ENCODE peak calls at places on chromosome 9, in seven cellular contexts. One of them, this sample, is unnamed. For H3K4me1, the result is how much of the 10 kb centered on the place peaks cover.

GRCh38 chr9:83154087-83154736 is 91.3 kb upstream of the RASEF start:
- DNase-seq in stomach: peak
- DNase-seq in heart left ventricle: no peak
- DNase-seq in H9: no peak
- DNase-seq in kidney: no peak
- DNase-seq in heart right ventricle: no peak
- DNase-seq in A549: no peak
- DNase-seq in this sample: no peak

GRCh38 chr9:95772320-95773060 is 103.0 kb upstream of the ERCC6L2 start:
- DNase-seq in stomach: no peak
- DNase-seq in kidney: peak
- DNase-seq in heart right ventricle: peak
- DNase-seq in A549: no peak
- DNase-seq in H9: peak
- DNase-seq in heart left ventricle: peak
- DNase-seq in this sample: peak

GRCh38 chr9:81375461-81376100 is 313.8 kb downstream of the TLE1 start:
- DNase-seq in stomach: no peak
- DNase-seq in H9: no peak
- DNase-seq in A549: no peak
- DNase-seq in kidney: no peak
- DNase-seq in heart left ventricle: no peak
- DNase-seq in heart right ventricle: no peak
- DNase-seq in this sample: no peak

GRCh38 chr9:134796882-134797281 is 83.7 kb upstream of the FCN2 start:
- DNase-seq in kidney: no peak
- DNase-seq in stomach: no peak
- DNase-seq in H9: no peak
- DNase-seq in A549: no peak
- DNase-seq in heart left ventricle: no peak
- DNase-seq in heart right ventricle: no peak
- DNase-seq in this sample: no peak

GRCh38 chr9:96323169-96323568 is 21.2 kb upstream of the HSD17B3 start:
- DNase-seq in heart right ventricle: no peak
- DNase-seq in A549: no peak
- DNase-seq in H9: no peak
- DNase-seq in kidney: no peak
- DNase-seq in heart left ventricle: no peak
- DNase-seq in stomach: no peak
- DNase-seq in this sample: no peak

GRCh38 chr9:136588663-136589464 is 43.0 kb upstream of the NOTCH1 start:
- DNase-seq in kidney: peak
- DNase-seq in stomach: no peak
- DNase-seq in A549: no peak
- DNase-seq in H9: no peak
- DNase-seq in heart right ventricle: peak
- DNase-seq in heart left ventricle: peak
- DNase-seq in this sample: no peak

GRCh38 chr9:134624827-134625181 is 16.8 kb upstream of the COL5A1 start:
- DNase-seq in H9: peak
- DNase-seq in stomach: no peak
- DNase-seq in heart right ventricle: no peak
- DNase-seq in heart left ventricle: no peak
- DNase-seq in A549: peak
- DNase-seq in kidney: no peak
- DNase-seq in this sample: no peak

GRCh38 chr9:114484854-114485443 is 20.3 kb downstream of the WHRN start:
- DNase-seq in H9: no peak
- DNase-seq in stomach: no peak
- DNase-seq in heart left ventricle: no peak
- DNase-seq in heart right ventricle: no peak
- DNase-seq in kidney: no peak
- DNase-seq in A549: peak
- DNase-seq in this sample: no peak

GRCh38 chr9:23769307-23769935 is 56.6 kb downstream of the ELAVL2 start:
- DNase-seq in stomach: no peak
- DNase-seq in A549: no peak
- DNase-seq in H9: no peak
- DNase-seq in kidney: no peak
- DNase-seq in heart right ventricle: no peak
- DNase-seq in heart left ventricle: no peak
- DNase-seq in this sample: no peak

GRCh38 chr9:129567842-129568559 is 52.9 kb downstream of the C9orf50 start:
- DNase-seq in A549: peak
- DNase-seq in heart right ventricle: peak
- DNase-seq in kidney: peak
- DNase-seq in stomach: peak
- DNase-seq in H9: peak
- DNase-seq in heart left ventricle: no peak
- DNase-seq in this sample: no peak

GRCh38 chr9:129568560-129569505 is 52.1 kb downstream of the C9orf50 start:
- DNase-seq in heart right ventricle: peak
- DNase-seq in stomach: peak
- DNase-seq in H9: peak
- DNase-seq in heart left ventricle: peak
- DNase-seq in kidney: peak
- DNase-seq in A549: peak
- DNase-seq in this sample: no peak

GRCh38 chr9:129569506-129570449 is 51.1 kb downstream of the C9orf50 start:
- DNase-seq in heart right ventricle: no peak
- DNase-seq in A549: peak
- DNase-seq in stomach: peak
- DNase-seq in kidney: no peak
- DNase-seq in H9: peak
- DNase-seq in heart left ventricle: no peak
- DNase-seq in this sample: no peak

GRCh38 chr9:129567329-129567728 is 53.6 kb downstream of the C9orf50 start:
- DNase-seq in heart right ventricle: no peak
- DNase-seq in heart left ventricle: no peak
- DNase-seq in H9: no peak
- DNase-seq in stomach: no peak
- DNase-seq in kidney: no peak
- DNase-seq in A549: no peak
- DNase-seq in this sample: no peak

GRCh38 chr9:129566563-129567266 is 54.2 kb downstream of the C9orf50 start:
- DNase-seq in stomach: no peak
- DNase-seq in heart left ventricle: no peak
- DNase-seq in H9: no peak
- DNase-seq in kidney: no peak
- DNase-seq in heart right ventricle: no peak
- DNase-seq in A549: no peak
- DNase-seq in this sample: no peak
- H3K4me1 ChIP-seq in stomach: under half
- H3K4me1 ChIP-seq in heart left ventricle: under half
- H3K4me1 ChIP-seq in H9: under half
- H3K4me1 ChIP-seq in kidney: under half
- H3K4me1 ChIP-seq in heart right ventricle: under half
- H3K4me1 ChIP-seq in A549: half or more
- H3K4me1 ChIP-seq in this sample: half or more

GRCh38 chr9:36843964-36844363 is 190.1 kb downstream of the PAX5 start:
- DNase-seq in stomach: no peak
- DNase-seq in H9: no peak
- DNase-seq in heart left ventricle: no peak
- DNase-seq in A549: no peak
- DNase-seq in heart right ventricle: no peak
- DNase-seq in kidney: no peak
- DNase-seq in this sample: no peak
- H3K27ac ChIP-seq in stomach: no peak
- H3K27ac ChIP-seq in H9: no peak
- H3K27ac ChIP-seq in heart left ventricle: no peak
- H3K27ac ChIP-seq in A549: no peak
- H3K27ac ChIP-seq in heart right ventricle: no peak
- H3K27ac ChIP-seq in kidney: no peak
- H3K27ac ChIP-seq in this sample: no peak

DNA sequence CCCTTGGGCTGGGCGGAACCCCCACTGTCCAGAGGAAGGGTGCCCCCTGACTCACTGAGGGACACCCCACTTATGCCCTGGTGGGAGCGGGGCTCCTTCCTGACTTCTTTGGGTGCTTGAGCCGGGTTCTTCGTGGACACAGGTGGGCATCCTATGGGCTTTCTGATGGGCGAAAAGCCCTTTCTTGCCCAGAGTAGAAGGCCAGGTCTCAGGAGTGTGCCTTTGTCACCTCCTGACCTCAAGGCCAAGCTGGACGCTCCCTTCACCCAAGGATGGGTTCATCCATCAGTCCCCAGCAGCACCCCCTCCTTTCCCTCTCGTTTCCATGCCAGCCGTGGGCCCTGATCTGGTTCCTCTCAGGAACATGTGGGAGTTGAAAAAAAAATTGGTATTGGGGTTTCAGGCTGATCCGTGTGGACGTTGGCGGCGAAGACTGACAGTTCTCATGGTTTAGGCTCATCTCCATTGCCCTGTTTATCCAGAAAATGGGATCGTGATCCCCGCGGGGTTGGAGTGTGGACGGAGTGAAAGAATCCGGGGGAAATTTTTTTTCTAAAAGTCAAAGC is 707 bp downstream of the SLC25A25 start:
- DNase-seq in A549: no peak
- DNase-seq in heart left ventricle: no peak
- DNase-seq in heart right ventricle: no peak
- DNase-seq in stomach: no peak
- DNase-seq in kidney: no peak
- DNase-seq in H9: no peak
- DNase-seq in this sample: no peak
- H3K4me1 ChIP-seq in A549: under half
- H3K4me1 ChIP-seq in heart left ventricle: under half
- H3K4me1 ChIP-seq in heart right ventricle: under half
- H3K4me1 ChIP-seq in stomach: half or more
- H3K4me1 ChIP-seq in kidney: under half
- H3K4me1 ChIP-seq in H9: under half
- H3K4me1 ChIP-seq in this sample: half or more

GRCh38 chr9:13278023-13278367 is 1.5 kb downstream of the MPDZ start:
- DNase-seq in heart left ventricle: no peak
- DNase-seq in A549: no peak
- DNase-seq in H9: no peak
- DNase-seq in kidney: no peak
- DNase-seq in stomach: no peak
- DNase-seq in heart right ventricle: no peak
- DNase-seq in this sample: no peak
- H3K27ac ChIP-seq in heart left ventricle: peak
- H3K27ac ChIP-seq in A549: peak
- H3K27ac ChIP-seq in H9: no peak
- H3K27ac ChIP-seq in kidney: peak
- H3K27ac ChIP-seq in stomach: peak
- H3K27ac ChIP-seq in heart right ventricle: peak
- H3K27ac ChIP-seq in this sample: peak

GRCh38 chr9:110443878-110444245 is 106.2 kb upstream of the TXNDC8 start:
- DNase-seq in heart right ventricle: no peak
- DNase-seq in heart left ventricle: no peak
- DNase-seq in H9: no peak
- DNase-seq in A549: no peak
- DNase-seq in stomach: no peak
- DNase-seq in kidney: no peak
- DNase-seq in this sample: no peak
- H3K4me1 ChIP-seq in heart right ventricle: under half
- H3K4me1 ChIP-seq in heart left ventricle: under half
- H3K4me1 ChIP-seq in H9: under half
- H3K4me1 ChIP-seq in A549: under half
- H3K4me1 ChIP-seq in stomach: under half
- H3K4me1 ChIP-seq in kidney: under half
- H3K4me1 ChIP-seq in this sample: under half

DNA sequence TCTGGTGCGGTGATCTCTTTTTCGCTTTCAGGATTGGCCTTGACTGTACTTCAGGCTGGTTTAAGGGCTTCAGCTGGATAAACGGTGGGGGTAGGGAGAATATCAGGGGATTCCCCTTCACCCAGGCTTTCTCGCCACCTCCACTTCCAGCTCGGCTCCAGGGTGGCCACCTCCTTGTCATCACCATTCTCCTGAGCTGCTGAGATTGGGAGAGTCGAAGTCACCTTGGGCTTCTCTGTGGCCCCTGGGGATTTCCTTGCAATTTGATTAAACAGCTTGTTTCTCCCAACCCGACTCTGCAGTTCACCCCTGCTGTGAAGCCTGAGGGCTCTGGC is 964 bp downstream of the BSPRY start:
- DNase-seq in heart left ventricle: no peak
- DNase-seq in stomach: no peak
- DNase-seq in A549: no peak
- DNase-seq in H9: no peak
- DNase-seq in heart right ventricle: no peak
- DNase-seq in kidney: no peak
- DNase-seq in this sample: no peak
- H3K27ac ChIP-seq in heart left ventricle: no peak
- H3K27ac ChIP-seq in stomach: peak
- H3K27ac ChIP-seq in A549: no peak
- H3K27ac ChIP-seq in H9: no peak
- H3K27ac ChIP-seq in heart right ventricle: no peak
- H3K27ac ChIP-seq in kidney: peak
- H3K27ac ChIP-seq in this sample: no peak